ENCODE peak calls at places on chromosomes 4 and X, in six cellular contexts. One of them, this sample, is unnamed.

GRCh38 chr4:37389967-37390580 is 145.5 kb downstream of the NWD2 start:
- DNase-seq in fibroblast of pulmonary artery: peak; percentile 71
- DNase-seq in astrocyte of the spinal cord: peak; percentile 65
- DNase-seq in prostate gland: peak; percentile 9
- DNase-seq in choroid plexus epithelial cell: peak; percentile 67
- DNase-seq in foreskin fibroblast: peak; percentile 22
- DNase-seq in this sample: peak; percentile 66

GRCh38 chr4:73661646-73662119 is 41.4 kb upstream of the RASSF6 start:
- DNase-seq in fibroblast of pulmonary artery: peak; percentile 98
- DNase-seq in astrocyte of the spinal cord: peak; percentile 99
- DNase-seq in prostate gland: no peak
- DNase-seq in choroid plexus epithelial cell: peak; percentile 99
- DNase-seq in foreskin fibroblast: peak; percentile 97
- DNase-seq in this sample: peak; percentile 88

GRCh38 chrX:154549766-154550165 is 2.3 kb downstream of the IKBKG start:
- DNase-seq in fibroblast of pulmonary artery: no peak
- DNase-seq in astrocyte of the spinal cord: no peak
- DNase-seq in prostate gland: no peak
- DNase-seq in choroid plexus epithelial cell: peak; percentile 34
- DNase-seq in foreskin fibroblast: peak; percentile 61
- DNase-seq in this sample: peak; percentile 74

GRCh38 chr4:53706422-53707032 is 115.2 kb upstream of the LNX1 start:
- DNase-seq in fibroblast of pulmonary artery: peak; percentile 86
- DNase-seq in astrocyte of the spinal cord: peak; percentile 70
- DNase-seq in prostate gland: peak; percentile 13
- DNase-seq in choroid plexus epithelial cell: peak; percentile 87
- DNase-seq in foreskin fibroblast: peak; percentile 83
- DNase-seq in this sample: peak; percentile 65

GRCh38 chr4:11483076-11483475 is 54.4 kb upstream of the HS3ST1 start:
- DNase-seq in fibroblast of pulmonary artery: peak; percentile 39
- DNase-seq in astrocyte of the spinal cord: peak; percentile 56
- DNase-seq in prostate gland: no peak
- DNase-seq in choroid plexus epithelial cell: peak; percentile 10
- DNase-seq in foreskin fibroblast: no peak
- DNase-seq in this sample: peak; percentile 56

GRCh38 chr4:77188498-77189187 is 31.6 kb downstream of the CCNG2 start:
- DNase-seq in fibroblast of pulmonary artery: no peak
- DNase-seq in astrocyte of the spinal cord: no peak
- DNase-seq in prostate gland: no peak
- DNase-seq in choroid plexus epithelial cell: no peak
- DNase-seq in foreskin fibroblast: no peak
- DNase-seq in this sample: no peak

GRCh38 chr4:128394778-128395177 is 107.2 kb upstream of the PGRMC2 start:
- DNase-seq in fibroblast of pulmonary artery: no peak
- DNase-seq in astrocyte of the spinal cord: peak; percentile 41
- DNase-seq in prostate gland: no peak
- DNase-seq in choroid plexus epithelial cell: no peak
- DNase-seq in foreskin fibroblast: peak; percentile 18
- DNase-seq in this sample: no peak

GRCh38 chrX:132216806-132217202 is 2.4 kb downstream of the RAP2C start:
- DNase-seq in fibroblast of pulmonary artery: no peak
- DNase-seq in astrocyte of the spinal cord: peak; percentile 31
- DNase-seq in prostate gland: no peak
- DNase-seq in choroid plexus epithelial cell: peak; percentile 51
- DNase-seq in foreskin fibroblast: peak; percentile 28
- DNase-seq in this sample: peak; percentile 62

GRCh38 chr4:89119166-89119565 is 7.8 kb downstream of the TIGD2 start:
- DNase-seq in fibroblast of pulmonary artery: peak; percentile 39
- DNase-seq in astrocyte of the spinal cord: no peak
- DNase-seq in prostate gland: no peak
- DNase-seq in choroid plexus epithelial cell: peak; percentile 65
- DNase-seq in foreskin fibroblast: peak; percentile 65
- DNase-seq in this sample: no peak

GRCh38 chrX:154732421-154733071 is 18.3 kb downstream of the GAB3 start:
- DNase-seq in fibroblast of pulmonary artery: peak; percentile 32
- DNase-seq in astrocyte of the spinal cord: peak; percentile 81
- DNase-seq in prostate gland: no peak
- DNase-seq in choroid plexus epithelial cell: peak; percentile 72
- DNase-seq in foreskin fibroblast: peak; percentile 50
- DNase-seq in this sample: peak; percentile 46

GRCh38 chr4:876780-877179 is 50.9 kb upstream of the CPLX1 start:
- DNase-seq in fibroblast of pulmonary artery: no peak
- DNase-seq in astrocyte of the spinal cord: no peak
- DNase-seq in prostate gland: no peak
- DNase-seq in choroid plexus epithelial cell: no peak
- DNase-seq in foreskin fibroblast: no peak
- DNase-seq in this sample: no peak

GRCh38 chr4:6875431-6875831 is 34.2 kb upstream of the TBC1D14 start:
- DNase-seq in fibroblast of pulmonary artery: no peak
- DNase-seq in astrocyte of the spinal cord: no peak
- DNase-seq in prostate gland: no peak
- DNase-seq in choroid plexus epithelial cell: no peak
- DNase-seq in foreskin fibroblast: no peak
- DNase-seq in this sample: no peak

GRCh38 chrX:150062292-150063137 is 124.2 kb upstream of the EOLA2 start:
- DNase-seq in fibroblast of pulmonary artery: peak; percentile 54
- DNase-seq in astrocyte of the spinal cord: peak; percentile 53
- DNase-seq in prostate gland: no peak
- DNase-seq in choroid plexus epithelial cell: peak; percentile 44
- DNase-seq in foreskin fibroblast: peak; percentile 84
- DNase-seq in this sample: peak; percentile 18
- H3K4me3 ChIP-seq in fibroblast of pulmonary artery: no peak overlapping the region
- H3K4me3 ChIP-seq in astrocyte of the spinal cord: no peak overlapping the region
- H3K4me3 ChIP-seq in prostate gland: no peak overlapping the region
- H3K4me3 ChIP-seq in choroid plexus epithelial cell: no peak overlapping the region
- H3K4me3 ChIP-seq in foreskin fibroblast: no peak overlapping the region
- H3K4me3 ChIP-seq in this sample: no peak overlapping the region

DNA sequence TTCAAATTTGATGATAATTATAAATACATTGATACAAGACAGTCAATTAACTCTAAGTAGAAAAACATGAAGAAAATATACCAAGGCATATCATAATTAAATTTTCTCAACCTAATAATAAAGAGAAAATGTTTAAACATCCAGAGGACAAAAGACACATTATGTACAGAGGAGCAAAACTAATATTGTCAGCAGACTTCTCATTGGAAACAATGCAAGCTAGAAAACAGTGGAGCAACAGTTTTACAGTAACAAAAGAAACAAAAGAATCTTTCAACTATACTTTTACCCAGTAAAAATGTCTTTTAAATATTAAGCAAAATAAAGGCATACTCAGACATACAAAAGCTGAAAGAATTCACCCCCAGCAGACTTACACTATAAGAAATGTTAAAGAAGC is 238.0 kb downstream of the TMA16 start:
- DNase-seq in fibroblast of pulmonary artery: no peak
- DNase-seq in astrocyte of the spinal cord: no peak
- DNase-seq in prostate gland: no peak
- DNase-seq in choroid plexus epithelial cell: no peak
- DNase-seq in foreskin fibroblast: no peak
- DNase-seq in this sample: no peak
- TF ChIP-seq CTCF in fibroblast of pulmonary artery: no peak
- TF ChIP-seq CTCF in astrocyte of the spinal cord: no peak
- TF ChIP-seq CTCF in prostate gland: no peak
- TF ChIP-seq CTCF in choroid plexus epithelial cell: no peak
- TF ChIP-seq CTCF in foreskin fibroblast: no peak
- TF ChIP-seq CTCF in this sample: no peak

DNA sequence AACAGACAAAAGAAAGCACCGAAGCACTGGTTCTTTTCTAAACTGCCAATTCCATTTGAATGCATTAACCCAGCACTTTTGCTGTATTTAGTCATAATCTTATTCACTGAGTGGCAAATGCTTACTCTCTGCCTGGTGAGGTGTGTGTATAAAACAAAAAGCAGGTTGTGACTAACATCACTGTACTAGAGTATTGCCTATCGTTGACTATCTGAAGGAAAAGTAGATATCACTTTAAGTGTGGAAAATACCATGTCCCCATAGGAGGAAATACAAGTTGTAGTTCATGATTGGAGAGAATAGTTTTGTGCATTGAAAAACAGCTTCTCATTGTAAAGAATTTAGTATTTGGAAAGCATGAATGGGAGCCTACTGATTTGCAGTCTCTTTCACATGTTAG is 2.7 kb downstream of the PDLIM5 start:
- DNase-seq in fibroblast of pulmonary artery: no peak
- DNase-seq in astrocyte of the spinal cord: peak; percentile 46
- DNase-seq in prostate gland: no peak
- DNase-seq in choroid plexus epithelial cell: no peak
- DNase-seq in foreskin fibroblast: no peak
- DNase-seq in this sample: peak; percentile 68
- H3K4me3 ChIP-seq in fibroblast of pulmonary artery: peak overlapping the region; percentile 87
- H3K4me3 ChIP-seq in astrocyte of the spinal cord: peak overlapping the region; percentile 88
- H3K4me3 ChIP-seq in prostate gland: peak overlapping the region; percentile 97
- H3K4me3 ChIP-seq in choroid plexus epithelial cell: peak overlapping the region; percentile 87
- H3K4me3 ChIP-seq in foreskin fibroblast: no peak overlapping the region
- H3K4me3 ChIP-seq in this sample: peak overlapping the region; percentile 78

GRCh38 chrX:40922307-40922706 is 162.9 kb upstream of the USP9X start:
- DNase-seq in fibroblast of pulmonary artery: peak; percentile 71
- DNase-seq in astrocyte of the spinal cord: peak; percentile 60
- DNase-seq in prostate gland: no peak
- DNase-seq in choroid plexus epithelial cell: peak; percentile 90
- DNase-seq in foreskin fibroblast: peak; percentile 46
- DNase-seq in this sample: peak; percentile 67
- TF ChIP-seq CTCF in fibroblast of pulmonary artery: peak; percentile 41
- TF ChIP-seq CTCF in astrocyte of the spinal cord: peak; percentile 39
- TF ChIP-seq CTCF in prostate gland: no peak
- TF ChIP-seq CTCF in choroid plexus epithelial cell: peak; percentile 49
- TF ChIP-seq CTCF in foreskin fibroblast: peak; percentile 21
- TF ChIP-seq CTCF in this sample: peak; percentile 54

GRCh38 chr4:8528713-8529112 is 51.5 kb upstream of the GPR78 start:
- DNase-seq in fibroblast of pulmonary artery: peak; percentile 31
- DNase-seq in astrocyte of the spinal cord: peak; percentile 78
- DNase-seq in prostate gland: no peak
- DNase-seq in choroid plexus epithelial cell: peak; percentile 81
- DNase-seq in foreskin fibroblast: peak; percentile 15
- DNase-seq in this sample: no peak
- H3K4me3 ChIP-seq in fibroblast of pulmonary artery: no peak overlapping the region
- H3K4me3 ChIP-seq in astrocyte of the spinal cord: no peak overlapping the region
- H3K4me3 ChIP-seq in prostate gland: no peak overlapping the region
- H3K4me3 ChIP-seq in choroid plexus epithelial cell: no peak overlapping the region
- H3K4me3 ChIP-seq in foreskin fibroblast: no peak overlapping the region
- H3K4me3 ChIP-seq in this sample: no peak overlapping the region

DNA sequence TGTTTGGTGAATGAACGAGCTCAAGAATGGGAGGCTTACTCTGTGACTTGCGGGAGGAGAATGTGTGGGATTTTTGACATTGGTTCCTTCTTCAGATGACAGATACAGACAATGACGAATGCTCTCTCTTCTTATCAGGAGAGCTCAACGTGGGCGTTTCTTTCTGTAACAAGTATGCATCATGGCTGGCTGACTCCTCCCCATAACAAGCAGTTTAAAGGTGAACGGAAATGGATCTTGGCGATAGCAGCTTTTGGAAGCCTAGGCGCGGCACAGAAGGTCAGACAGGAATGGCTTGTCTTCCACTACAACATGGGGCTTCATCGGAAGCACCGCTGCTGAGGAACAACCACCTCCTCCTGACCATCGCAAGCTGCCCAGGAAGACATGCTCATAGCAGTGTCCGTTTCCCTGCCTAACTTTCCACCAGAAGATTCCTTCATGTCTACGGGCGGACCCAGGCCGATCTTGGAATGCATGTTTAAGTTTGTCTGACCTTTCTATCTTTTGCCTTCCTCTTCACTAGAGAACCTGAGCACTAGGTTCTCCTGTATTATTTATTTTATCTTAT is 18.3 kb upstream of the ACSL1 start:
- DNase-seq in fibroblast of pulmonary artery: peak; percentile 14
- DNase-seq in astrocyte of the spinal cord: no peak
- DNase-seq in prostate gland: no peak
- DNase-seq in choroid plexus epithelial cell: no peak
- DNase-seq in foreskin fibroblast: no peak
- DNase-seq in this sample: no peak
- TF ChIP-seq CTCF in fibroblast of pulmonary artery: no peak
- TF ChIP-seq CTCF in astrocyte of the spinal cord: no peak
- TF ChIP-seq CTCF in prostate gland: no peak
- TF ChIP-seq CTCF in choroid plexus epithelial cell: no peak
- TF ChIP-seq CTCF in foreskin fibroblast: no peak
- TF ChIP-seq CTCF in this sample: no peak

This sample was measured in epithelial cell of esophagus.